ENCODE peak calls at places on chromosomes 4 and X, in five cellular contexts. T is endothelial cell of umbilical vein, G is sigmoid colon, D is HepG2, K is upper lobe of left lung. Z is an unnamed sample.

GRCh38 chr4:101286663-101287062 is 60.7 kb downstream of the PPP3CA start:
- DNase-seq in K (no peak), D (no peak), T (no peak), G (no peak), Z (no peak)

GRCh38 chr4:78951862-78952472 is 12.7 kb upstream of the PAQR3 start:
- DNase-seq in D (peak), K (no peak), G (no peak), T (peak), Z (no peak)

GRCh38 chr4:16862688-16863087 is 35.8 kb downstream of the LDB2 start:
- DNase-seq in D (no peak), G (no peak), K (peak), T (peak), Z (no peak)

GRCh38 chrX:53071604-53072417 is 10.4 kb upstream of the TSPYL2 start:
- DNase-seq in K (peak), D (peak), G (peak), T (peak), Z (peak)

GRCh38 chrX:24423960-24424359 is 41.1 kb upstream of the PDK3 start:
- DNase-seq in D (peak), K (no peak), T (no peak), G (peak), Z (no peak)

GRCh38 chr4:20672262-20672661 is 28.0 kb upstream of the PACRGL start:
- DNase-seq in D (no peak), G (no peak), T (no peak), K (no peak), Z (no peak)

GRCh38 chr4:147924604-147925412 is 192.9 kb downstream of the ARHGAP10 start:
- DNase-seq in T (peak), D (peak), K (no peak), G (no peak), Z (peak)

GRCh38 chrX:16828126-16828908 is 41.8 kb downstream of the RBBP7 start:
- DNase-seq in T (peak), D (no peak), K (no peak), G (peak), Z (peak)

GRCh38 chr4:81493895-81494490 is 22.3 kb upstream of the RASGEF1B start:
- DNase-seq in D (no peak), K (no peak), G (no peak), T (no peak), Z (no peak)

GRCh38 chrX:141989802-141990201 is 86.1 kb downstream of the MAGEC1 start:
- DNase-seq in T (peak), K (no peak), G (no peak), D (no peak), Z (no peak)

GRCh38 chr4:186104114-186104894 is at the start of gene FAM149A:
- DNase-seq in T (no peak), D (no peak), G (peak), K (peak), Z (peak)

GRCh38 chr4:173527103-173527876 is 2.7 kb downstream of the HAND2 start:
- DNase-seq in K (no peak), D (no peak), T (no peak), G (peak), Z (no peak)

GRCh38 chr4:173528378-173529321 is 1.4 kb downstream of the HAND2 start:
- DNase-seq in D (no peak), G (peak), K (no peak), T (no peak), Z (no peak)

GRCh38 chr4:173531085-173531965 is 1.3 kb upstream of the HAND2 start:
- DNase-seq in T (no peak), G (peak), K (no peak), D (no peak), Z (peak)

GRCh38 chr4:173530326-173531062 is 465 bp upstream of the HAND2 start:
- DNase-seq in D (no peak), T (no peak), G (peak), K (no peak), Z (no peak)

GRCh38 chr4:173529505-173530325 is at the start of gene HAND2:
- DNase-seq in D (no peak), T (no peak), G (peak), K (no peak), Z (peak)
- TF ChIP-seq POLR2A in D (no peak), T (no peak), G (peak), K (no peak), Z (peak)

GRCh38 chrX:75547137-75547536 is 24.3 kb upstream of the ZDHHC15 start:
- DNase-seq in G (no peak), D (no peak), T (no peak), K (no peak), Z (no peak)
- H3K27ac ChIP-seq in G (peak), D (no peak), T (no peak), K (no peak), Z (no peak)

DNA sequence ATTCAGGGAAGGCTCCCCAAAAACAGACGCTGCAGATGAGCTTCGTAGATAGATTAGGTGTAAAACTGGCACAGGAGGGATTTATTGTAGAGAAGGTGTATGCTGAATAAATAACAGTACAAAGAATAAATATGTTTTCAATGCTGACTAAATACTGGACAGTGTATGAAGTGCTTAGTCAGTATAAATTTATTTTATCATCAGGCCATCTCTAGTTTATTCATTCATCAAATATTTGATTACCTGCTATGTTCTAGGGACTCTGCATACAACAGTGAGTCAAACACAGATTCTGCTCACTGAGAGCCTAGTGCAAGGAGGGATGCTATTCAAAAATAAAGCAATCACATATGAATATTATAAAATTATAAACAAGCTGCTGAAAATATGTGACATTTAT is 63.6 kb upstream of the TSPAN5 start:
- DNase-seq in T (no peak), K (no peak), D (no peak), G (no peak), Z (no peak)
- TF ChIP-seq POLR2AphosphoS5 in T (no peak), K (no peak), D (no peak), G (no peak), Z (no peak)

GRCh38 chr4:141802324-141802723 is 165.9 kb downstream of the IL15 start:
- DNase-seq in K (no peak), D (no peak), T (no peak), G (no peak), Z (no peak)

GRCh38 chr4:141810702-141811365 is 174.5 kb downstream of the IL15 start:
- DNase-seq in D (no peak), G (no peak), K (no peak), T (no peak), Z (no peak)

GRCh38 chr4:141810038-141810701 is 173.8 kb downstream of the IL15 start:
- DNase-seq in G (no peak), D (no peak), T (no peak), K (no peak), Z (no peak)

GRCh38 chr4:141807073-141807472 is 170.7 kb downstream of the IL15 start:
- DNase-seq in T (no peak), K (no peak), G (no peak), D (no peak), Z (no peak)

GRCh38 chr4:141807501-141807900 is 171.1 kb downstream of the IL15 start:
- DNase-seq in K (no peak), G (no peak), D (no peak), T (no peak), Z (no peak)
- TF ChIP-seq POLR2A in K (no peak), G (no peak), D (no peak), T (no peak), Z (no peak)

GRCh38 chrX:14920196-14920595 is 47.0 kb downstream of the MOSPD2 start:
- DNase-seq in D (no peak), K (no peak), G (no peak), T (no peak), Z (no peak)

GRCh38 chrX:14916017-14916674 is 42.9 kb downstream of the MOSPD2 start:
- DNase-seq in K (no peak), D (no peak), T (peak), G (no peak), Z (no peak)

GRCh38 chrX:14915596-14915995 is 42.4 kb downstream of the MOSPD2 start:
- DNase-seq in T (no peak), G (no peak), K (no peak), D (no peak), Z (no peak)

GRCh38 chrX:14922437-14922836 is 49.2 kb downstream of the MOSPD2 start:
- DNase-seq in T (no peak), G (no peak), K (no peak), D (no peak), Z (no peak)

DNA sequence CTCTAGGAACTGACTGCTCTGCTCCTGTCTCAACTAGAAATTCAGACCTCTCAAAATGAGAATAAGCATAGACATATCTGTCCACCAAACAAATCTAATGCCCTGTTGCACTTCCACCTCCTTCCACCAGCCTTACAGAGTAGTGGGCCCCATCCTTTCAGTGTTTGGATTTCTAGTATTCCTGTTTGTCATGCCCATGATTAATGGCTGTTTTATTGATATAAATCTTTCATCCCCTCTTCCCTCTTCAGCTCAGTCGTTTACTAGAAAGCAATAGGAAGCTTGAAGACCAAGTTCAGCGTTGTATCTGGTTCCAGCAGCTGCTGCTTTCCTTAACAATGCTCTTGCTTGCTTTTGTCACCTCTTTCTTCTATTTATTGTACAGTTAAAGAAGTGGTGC is 46.2 kb downstream of the MOSPD2 start:
- DNase-seq in K (no peak), G (no peak), T (peak), D (no peak), Z (no peak)
- H3K27ac ChIP-seq in K (no peak), G (no peak), T (no peak), D (no peak), Z (no peak)

Z was measured in transverse colon.